ENCODE peak calls at places on chromosomes 11 and 22, in six cellular contexts. One of them, this sample, is unnamed.

GRCh38 chr11:61542024-61542461 is 33.5 kb downstream of the LRRC10B start:
- DNase-seq in CD4-positive, CD25-positive, alpha-beta regulatory T cell: no peak
- DNase-seq in transverse colon: no peak
- DNase-seq in CD8-positive, alpha-beta memory T cell: no peak
- DNase-seq in colonic mucosa: no peak
- DNase-seq in SK-N-SH: peak; percentile 83
- DNase-seq in this sample: no peak

GRCh38 chr11:118841469-118842222 is 42.0 kb upstream of the CXCR5 start:
- DNase-seq in SK-N-SH: no peak
- DNase-seq in CD4-positive, CD25-positive, alpha-beta regulatory T cell: peak; percentile 48
- DNase-seq in transverse colon: peak; percentile 49
- DNase-seq in colonic mucosa: no peak
- DNase-seq in CD8-positive, alpha-beta memory T cell: peak; percentile 35
- DNase-seq in this sample: no peak

GRCh38 chr11:118605116-118605867 is 2.1 kb upstream of the PHLDB1 start:
- DNase-seq in colonic mucosa: peak; percentile 57
- DNase-seq in CD4-positive, CD25-positive, alpha-beta regulatory T cell: no peak
- DNase-seq in transverse colon: peak; percentile 62
- DNase-seq in CD8-positive, alpha-beta memory T cell: no peak
- DNase-seq in SK-N-SH: peak; percentile 78
- DNase-seq in this sample: peak; percentile 29

GRCh38 chr11:6225024-6225423 is 9.4 kb downstream of the FHIP1B start:
- DNase-seq in CD4-positive, CD25-positive, alpha-beta regulatory T cell: no peak
- DNase-seq in CD8-positive, alpha-beta memory T cell: no peak
- DNase-seq in colonic mucosa: no peak
- DNase-seq in transverse colon: no peak
- DNase-seq in SK-N-SH: no peak
- DNase-seq in this sample: no peak

GRCh38 chr11:3156282-3156660 is 8.8 kb downstream of the OSBPL5 start:
- DNase-seq in CD4-positive, CD25-positive, alpha-beta regulatory T cell: no peak
- DNase-seq in colonic mucosa: no peak
- DNase-seq in SK-N-SH: no peak
- DNase-seq in CD8-positive, alpha-beta memory T cell: no peak
- DNase-seq in transverse colon: no peak
- DNase-seq in this sample: no peak

GRCh38 chr11:19441752-19442553 is 201.2 kb upstream of the E2F8 start:
- DNase-seq in CD4-positive, CD25-positive, alpha-beta regulatory T cell: peak; percentile 31
- DNase-seq in CD8-positive, alpha-beta memory T cell: no peak
- DNase-seq in transverse colon: no peak
- DNase-seq in SK-N-SH: peak; percentile 64
- DNase-seq in colonic mucosa: no peak
- DNase-seq in this sample: no peak

GRCh38 chr11:15938362-15938725 is 418.0 kb downstream of the SOX6 start:
- DNase-seq in CD8-positive, alpha-beta memory T cell: no peak
- DNase-seq in CD4-positive, CD25-positive, alpha-beta regulatory T cell: no peak
- DNase-seq in transverse colon: no peak
- DNase-seq in SK-N-SH: no peak
- DNase-seq in colonic mucosa: no peak
- DNase-seq in this sample: no peak

GRCh38 chr11:26331911-26332571 is at the start of gene ANO3:
- DNase-seq in SK-N-SH: peak; percentile 88
- DNase-seq in colonic mucosa: peak; percentile 31
- DNase-seq in CD8-positive, alpha-beta memory T cell: no peak
- DNase-seq in CD4-positive, CD25-positive, alpha-beta regulatory T cell: no peak
- DNase-seq in transverse colon: peak; percentile 24
- DNase-seq in this sample: peak; percentile 16

GRCh38 chr11:120863359-120863758 is 160.5 kb upstream of the TBCEL start:
- DNase-seq in CD4-positive, CD25-positive, alpha-beta regulatory T cell: no peak
- DNase-seq in CD8-positive, alpha-beta memory T cell: no peak
- DNase-seq in colonic mucosa: no peak
- DNase-seq in SK-N-SH: no peak
- DNase-seq in transverse colon: no peak
- DNase-seq in this sample: no peak

GRCh38 chr11:37988031-37988430 is 1390.0 kb upstream of the RAG2 start:
- DNase-seq in transverse colon: no peak
- DNase-seq in CD4-positive, CD25-positive, alpha-beta regulatory T cell: no peak
- DNase-seq in CD8-positive, alpha-beta memory T cell: no peak
- DNase-seq in SK-N-SH: peak; percentile 28
- DNase-seq in colonic mucosa: no peak
- DNase-seq in this sample: no peak

GRCh38 chr11:69774354-69775162 is 583 bp downstream of the FGF4 start:
- DNase-seq in CD4-positive, CD25-positive, alpha-beta regulatory T cell: no peak
- DNase-seq in colonic mucosa: no peak
- DNase-seq in transverse colon: no peak
- DNase-seq in CD8-positive, alpha-beta memory T cell: no peak
- DNase-seq in SK-N-SH: peak; percentile 41
- DNase-seq in this sample: no peak

GRCh38 chr11:94112182-94112960 is 16.3 kb upstream of the PANX1 start:
- DNase-seq in colonic mucosa: no peak
- DNase-seq in CD4-positive, CD25-positive, alpha-beta regulatory T cell: no peak
- DNase-seq in CD8-positive, alpha-beta memory T cell: no peak
- DNase-seq in transverse colon: no peak
- DNase-seq in SK-N-SH: no peak
- DNase-seq in this sample: no peak

GRCh38 chr22:20063271-20064139 is 16.5 kb upstream of the DGCR8 start:
- DNase-seq in colonic mucosa: no peak
- DNase-seq in CD4-positive, CD25-positive, alpha-beta regulatory T cell: no peak
- DNase-seq in transverse colon: no peak
- DNase-seq in SK-N-SH: no peak
- DNase-seq in CD8-positive, alpha-beta memory T cell: no peak
- DNase-seq in this sample: no peak

GRCh38 chr22:37752189-37753061 is 55.3 kb upstream of the GCAT start:
- DNase-seq in transverse colon: peak; percentile 89
- DNase-seq in SK-N-SH: peak; percentile 94
- DNase-seq in colonic mucosa: peak; percentile 85
- DNase-seq in CD8-positive, alpha-beta memory T cell: no peak
- DNase-seq in CD4-positive, CD25-positive, alpha-beta regulatory T cell: no peak
- DNase-seq in this sample: peak; percentile 37

GRCh38 chr11:121112498-121113455 is 11.7 kb downstream of the TECTA start:
- DNase-seq in SK-N-SH: peak; percentile 85
- DNase-seq in transverse colon: peak; percentile 49
- DNase-seq in colonic mucosa: peak; percentile 44
- DNase-seq in CD8-positive, alpha-beta memory T cell: no peak
- DNase-seq in CD4-positive, CD25-positive, alpha-beta regulatory T cell: peak; percentile 46
- DNase-seq in this sample: no peak

DNA sequence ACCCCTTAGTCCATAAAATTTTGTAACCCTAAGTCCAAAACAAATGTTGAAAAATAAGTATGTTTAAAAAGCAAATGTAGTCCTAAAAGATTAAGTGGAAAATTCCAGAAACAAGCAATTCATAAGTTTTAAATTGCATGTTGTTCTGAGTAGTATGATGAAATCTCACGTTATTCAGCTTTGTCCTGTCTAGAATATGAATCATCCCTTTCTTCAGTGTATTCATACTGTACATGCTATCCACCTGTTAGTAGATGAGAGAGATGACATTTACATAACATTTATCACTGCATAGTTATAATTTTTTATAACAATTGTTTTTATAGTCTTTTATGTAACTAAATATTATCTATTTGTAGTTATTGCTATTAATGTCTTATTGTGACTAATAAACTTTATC is 622.3 kb upstream of the CHORDC1 start:
- DNase-seq in colonic mucosa: no peak
- DNase-seq in SK-N-SH: no peak
- DNase-seq in transverse colon: no peak
- DNase-seq in CD8-positive, alpha-beta memory T cell: no peak
- DNase-seq in CD4-positive, CD25-positive, alpha-beta regulatory T cell: no peak
- DNase-seq in this sample: no peak
- H3K27ac ChIP-seq in colonic mucosa: no peak overlapping the region
- H3K27ac ChIP-seq in SK-N-SH: no peak overlapping the region
- H3K27ac ChIP-seq in transverse colon: no peak overlapping the region
- H3K27ac ChIP-seq in CD8-positive, alpha-beta memory T cell: no peak overlapping the region
- H3K27ac ChIP-seq in CD4-positive, CD25-positive, alpha-beta regulatory T cell: no peak overlapping the region
- H3K27ac ChIP-seq in this sample: no peak overlapping the region

GRCh38 chr11:57222239-57222638 is 14.8 kb downstream of the APLNR start:
- DNase-seq in transverse colon: no peak
- DNase-seq in colonic mucosa: no peak
- DNase-seq in SK-N-SH: no peak
- DNase-seq in CD4-positive, CD25-positive, alpha-beta regulatory T cell: no peak
- DNase-seq in CD8-positive, alpha-beta memory T cell: no peak
- DNase-seq in this sample: no peak

GRCh38 chr11:57219021-57219627 is 17.9 kb downstream of the APLNR start:
- DNase-seq in CD8-positive, alpha-beta memory T cell: no peak
- DNase-seq in SK-N-SH: no peak
- DNase-seq in colonic mucosa: no peak
- DNase-seq in CD4-positive, CD25-positive, alpha-beta regulatory T cell: no peak
- DNase-seq in transverse colon: no peak
- DNase-seq in this sample: no peak

GRCh38 chr11:57224537-57224936 is 12.5 kb downstream of the APLNR start:
- DNase-seq in transverse colon: no peak
- DNase-seq in CD4-positive, CD25-positive, alpha-beta regulatory T cell: no peak
- DNase-seq in CD8-positive, alpha-beta memory T cell: no peak
- DNase-seq in SK-N-SH: no peak
- DNase-seq in colonic mucosa: no peak
- DNase-seq in this sample: no peak

GRCh38 chr11:57224126-57224525 is 12.9 kb downstream of the APLNR start:
- DNase-seq in SK-N-SH: no peak
- DNase-seq in CD8-positive, alpha-beta memory T cell: no peak
- DNase-seq in colonic mucosa: no peak
- DNase-seq in CD4-positive, CD25-positive, alpha-beta regulatory T cell: no peak
- DNase-seq in transverse colon: no peak
- DNase-seq in this sample: no peak

GRCh38 chr11:57223601-57224000 is 13.4 kb downstream of the APLNR start:
- DNase-seq in transverse colon: no peak
- DNase-seq in CD8-positive, alpha-beta memory T cell: no peak
- DNase-seq in CD4-positive, CD25-positive, alpha-beta regulatory T cell: no peak
- DNase-seq in SK-N-SH: no peak
- DNase-seq in colonic mucosa: no peak
- DNase-seq in this sample: no peak
- H3K27ac ChIP-seq in transverse colon: no peak overlapping the region
- H3K27ac ChIP-seq in CD8-positive, alpha-beta memory T cell: no peak overlapping the region
- H3K27ac ChIP-seq in CD4-positive, CD25-positive, alpha-beta regulatory T cell: no peak overlapping the region
- H3K27ac ChIP-seq in SK-N-SH: no peak overlapping the region
- H3K27ac ChIP-seq in colonic mucosa: no peak overlapping the region
- H3K27ac ChIP-seq in this sample: no peak overlapping the region

GRCh38 chr11:47272706-47273105 is 2.8 kb downstream of the MADD start:
- DNase-seq in CD4-positive, CD25-positive, alpha-beta regulatory T cell: no peak
- DNase-seq in transverse colon: no peak
- DNase-seq in SK-N-SH: no peak
- DNase-seq in CD8-positive, alpha-beta memory T cell: no peak
- DNase-seq in colonic mucosa: no peak
- DNase-seq in this sample: no peak

GRCh38 chr11:47269829-47270305 is at the start of gene MADD:
- DNase-seq in SK-N-SH: peak; percentile 98
- DNase-seq in CD8-positive, alpha-beta memory T cell: peak; percentile 87
- DNase-seq in colonic mucosa: peak; percentile 85
- DNase-seq in transverse colon: peak; percentile 90
- DNase-seq in CD4-positive, CD25-positive, alpha-beta regulatory T cell: peak; percentile 95
- DNase-seq in this sample: peak; percentile 78

GRCh38 chr11:47271328-47271727 is 1.4 kb downstream of the MADD start:
- DNase-seq in CD4-positive, CD25-positive, alpha-beta regulatory T cell: peak; percentile 34
- DNase-seq in SK-N-SH: no peak
- DNase-seq in colonic mucosa: no peak
- DNase-seq in CD8-positive, alpha-beta memory T cell: no peak
- DNase-seq in transverse colon: no peak
- DNase-seq in this sample: no peak

GRCh38 chr11:47270331-47271271 is 668 bp downstream of the MADD start:
- DNase-seq in SK-N-SH: peak; percentile 63
- DNase-seq in CD4-positive, CD25-positive, alpha-beta regulatory T cell: peak; percentile 68
- DNase-seq in transverse colon: peak; percentile 34
- DNase-seq in CD8-positive, alpha-beta memory T cell: peak; percentile 25
- DNase-seq in colonic mucosa: peak; percentile 53
- DNase-seq in this sample: peak; percentile 5

DNA sequence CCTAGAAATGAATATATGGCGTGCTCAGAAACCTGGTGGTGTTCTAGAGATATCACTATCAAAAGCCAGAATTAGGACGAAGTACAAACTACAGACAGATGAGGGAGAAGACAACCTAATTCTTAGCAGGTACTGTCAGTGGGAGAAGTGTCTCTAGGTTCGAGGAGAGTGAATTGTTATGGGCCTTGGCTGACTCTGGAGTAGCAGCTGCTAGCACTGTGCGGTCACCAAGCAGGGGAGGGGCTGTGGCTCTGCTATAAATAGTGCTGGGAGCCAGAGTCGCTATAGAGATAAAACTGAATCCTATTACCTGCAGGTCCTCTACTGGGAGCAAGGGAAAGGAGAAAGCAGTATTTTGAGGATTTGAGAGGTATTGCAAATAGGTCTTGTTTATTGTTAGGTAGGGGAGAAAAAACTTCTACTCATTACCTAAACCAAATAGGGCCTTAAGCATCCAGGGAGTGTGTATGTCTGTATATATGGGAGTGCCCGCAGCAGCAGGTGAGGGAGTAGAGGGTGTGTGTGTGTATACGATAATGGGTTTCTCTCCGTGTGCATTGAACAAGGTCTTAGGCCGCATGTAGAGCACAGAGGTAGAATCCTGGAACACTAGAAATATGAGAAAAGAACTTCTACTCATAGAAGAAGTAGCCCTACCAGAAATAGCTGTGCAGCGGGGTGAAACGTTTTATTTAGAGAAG is 2.2 kb downstream of the MADD start:
- DNase-seq in CD8-positive, alpha-beta memory T cell: no peak
- DNase-seq in SK-N-SH: peak; percentile 31
- DNase-seq in transverse colon: peak; percentile 60
- DNase-seq in colonic mucosa: peak; percentile 51
- DNase-seq in CD4-positive, CD25-positive, alpha-beta regulatory T cell: no peak
- DNase-seq in this sample: no peak
- H3K27ac ChIP-seq in CD8-positive, alpha-beta memory T cell: peak overlapping the region; percentile 58
- H3K27ac ChIP-seq in SK-N-SH: no peak overlapping the region
- H3K27ac ChIP-seq in transverse colon: peak overlapping the region; percentile 98
- H3K27ac ChIP-seq in colonic mucosa: no peak overlapping the region
- H3K27ac ChIP-seq in CD4-positive, CD25-positive, alpha-beta regulatory T cell: peak overlapping the region; percentile 37
- H3K27ac ChIP-seq in this sample: peak overlapping the region; percentile 14

GRCh38 chr22:24981066-24981465 is 28.6 kb downstream of the KIAA1671 start:
- DNase-seq in transverse colon: no peak
- DNase-seq in SK-N-SH: no peak
- DNase-seq in colonic mucosa: no peak
- DNase-seq in CD4-positive, CD25-positive, alpha-beta regulatory T cell: no peak
- DNase-seq in CD8-positive, alpha-beta memory T cell: no peak
- DNase-seq in this sample: peak; percentile 12

GRCh38 chr22:24984122-24984521 is 31.6 kb downstream of the KIAA1671 start:
- DNase-seq in colonic mucosa: no peak
- DNase-seq in transverse colon: no peak
- DNase-seq in CD4-positive, CD25-positive, alpha-beta regulatory T cell: no peak
- DNase-seq in CD8-positive, alpha-beta memory T cell: no peak
- DNase-seq in SK-N-SH: no peak
- DNase-seq in this sample: no peak

GRCh38 chr22:24982301-24983056 is 30.0 kb downstream of the KIAA1671 start:
- DNase-seq in CD4-positive, CD25-positive, alpha-beta regulatory T cell: no peak
- DNase-seq in transverse colon: no peak
- DNase-seq in CD8-positive, alpha-beta memory T cell: no peak
- DNase-seq in SK-N-SH: no peak
- DNase-seq in colonic mucosa: no peak
- DNase-seq in this sample: no peak

GRCh38 chr22:24983151-24983550 is 30.6 kb downstream of the KIAA1671 start:
- DNase-seq in transverse colon: no peak
- DNase-seq in CD4-positive, CD25-positive, alpha-beta regulatory T cell: no peak
- DNase-seq in colonic mucosa: no peak
- DNase-seq in CD8-positive, alpha-beta memory T cell: no peak
- DNase-seq in SK-N-SH: no peak
- DNase-seq in this sample: no peak

DNA sequence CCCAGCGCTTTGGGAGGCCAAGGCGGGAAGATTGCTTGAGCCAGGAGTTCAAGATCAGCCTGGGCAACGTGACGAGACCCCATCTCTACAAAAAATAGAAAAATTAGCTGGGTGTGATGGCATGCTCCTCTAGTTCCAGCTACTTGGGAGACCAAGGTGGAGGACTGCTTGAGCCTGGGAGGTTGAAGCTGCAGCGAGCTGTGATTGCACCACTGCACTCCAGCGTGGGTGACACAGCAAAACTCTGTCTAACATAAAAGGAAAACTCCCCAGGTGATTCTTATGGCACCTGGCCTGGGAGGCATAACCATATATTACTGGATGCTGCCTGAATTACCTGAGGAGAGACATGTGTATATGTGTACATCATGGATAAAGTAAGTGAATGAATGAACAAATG is 29.1 kb downstream of the KIAA1671 start:
- DNase-seq in CD8-positive, alpha-beta memory T cell: no peak
- DNase-seq in transverse colon: no peak
- DNase-seq in SK-N-SH: no peak
- DNase-seq in colonic mucosa: no peak
- DNase-seq in CD4-positive, CD25-positive, alpha-beta regulatory T cell: no peak
- DNase-seq in this sample: no peak
- H3K27ac ChIP-seq in CD8-positive, alpha-beta memory T cell: no peak overlapping the region
- H3K27ac ChIP-seq in transverse colon: no peak overlapping the region
- H3K27ac ChIP-seq in SK-N-SH: no peak overlapping the region
- H3K27ac ChIP-seq in colonic mucosa: no peak overlapping the region
- H3K27ac ChIP-seq in CD4-positive, CD25-positive, alpha-beta regulatory T cell: no peak overlapping the region
- H3K27ac ChIP-seq in this sample: no peak overlapping the region